ENCODE peak calls at places on chromosomes 2 and 18, in ten cellular contexts. U is spleen, M is H4, R is NCI-H446 treated with DMSO at 0.1 percent for 48 hours, H is activated T-cell treated with anti-CD3 and anti-CD28 coated beads for 24 hours, Q is anterior cingulate cortex, S is HFF-Myc, V is foreskin keratinocyte, O is T-cell, Z is occipital lobe. E is an unnamed sample.

GRCh38 chr18:7577706-7578105 is 10.6 kb downstream of the PTPRM start:
- DNase-seq in U (no peak), R (no peak), Q (no peak), Z (no peak), V (no peak), M (no peak), O (no peak), H (no peak), S (no peak), E (no peak)

GRCh38 chr2:55167630-55167967 is 64.5 kb downstream of the CLHC1 start:
- DNase-seq in M (no peak), R (no peak), V (no peak), H (no peak), Z (no peak), S (no peak), U (no peak), O (no peak), Q (no peak), E (no peak)

GRCh38 chr2:27138111-27138510 is 1.1 kb downstream of the PRR30 start:
- DNase-seq in M (no peak), Q (no peak), O (no peak), U (no peak), S (no peak), R (no peak), V (no peak), H (no peak), Z (no peak), E (no peak)

GRCh38 chr18:58512161-58512581 is 116.7 kb downstream of the ALPK2 start:
- DNase-seq in S (no peak), V (no peak), U (no peak), H (no peak), M (no peak), O (no peak), Z (no peak), Q (peak), R (no peak), E (no peak)

GRCh38 chr2:50782543-50782942 is 249.4 kb downstream of the NRXN1 start:
- DNase-seq in O (no peak), H (no peak), Q (no peak), S (no peak), U (no peak), R (peak), M (no peak), Z (no peak), V (no peak), E (no peak)

GRCh38 chr2:36369711-36370110 is 14.1 kb downstream of the CRIM1 start:
- DNase-seq in M (no peak), H (no peak), Q (no peak), V (no peak), S (no peak), Z (no peak), R (no peak), U (no peak), O (no peak), E (no peak)

GRCh38 chr2:207725815-207726578 is 14.6 kb downstream of the CCNYL1 start:
- DNase-seq in R (no peak), H (no peak), U (no peak), S (no peak), Q (no peak), O (no peak), M (no peak), V (no peak), Z (no peak), E (no peak)

GRCh38 chr2:160325413-160325812 is 125.3 kb upstream of the ITGB6 start:
- DNase-seq in R (no peak), U (no peak), Q (no peak), O (no peak), H (no peak), Z (no peak), S (no peak), V (no peak), M (no peak), E (no peak)

GRCh38 chr18:47251289-47252120 is at the start of gene SKOR2:
- DNase-seq in O (no peak), M (peak), H (no peak), U (no peak), R (no peak), Q (no peak), V (no peak), Z (no peak), S (no peak), E (no peak)

GRCh38 chr2:40127890-40128548 is 323.9 kb downstream of the SLC8A1 start:
- DNase-seq in H (no peak), U (no peak), Z (no peak), R (peak), Q (no peak), M (no peak), S (no peak), V (no peak), O (no peak), E (peak)

GRCh38 chr18:58493516-58494253 is 135.2 kb downstream of the ALPK2 start:
- DNase-seq in V (peak), Z (peak), R (peak), H (peak), S (peak), M (peak), U (peak), O (peak), Q (peak), E (peak)

GRCh38 chr2:215917953-215918620 is 95.3 kb downstream of the MREG start:
- DNase-seq in U (no peak), O (no peak), R (no peak), Z (no peak), V (peak), H (no peak), S (no peak), M (peak), Q (no peak), E (no peak)

GRCh38 chr2:43212931-43213330 is 13.5 kb downstream of the ZFP36L2 start:
- DNase-seq in Q (peak), O (no peak), V (no peak), S (no peak), H (no peak), U (peak), M (no peak), R (no peak), Z (no peak), E (no peak)

GRCh38 chr18:23835506-23835905 is 146.3 kb downstream of the LAMA3 start:
- DNase-seq in H (no peak), U (no peak), V (no peak), O (no peak), Q (no peak), Z (no peak), R (no peak), S (no peak), M (no peak), E (no peak)

GRCh38 chr2:71303849-71304248 is 27.7 kb upstream of the ZNF638 start:
- DNase-seq in Z (no peak), V (peak), S (no peak), Q (no peak), M (no peak), O (no peak), U (no peak), H (no peak), R (no peak), E (no peak)

GRCh38 chr18:5296706-5297320 is 1.3 kb upstream of the ZBTB14 start:
- DNase-seq in Z (peak), R (peak), O (peak), Q (peak), M (peak), S (peak), V (peak), H (peak), U (peak), E (peak)